ENCODE peak calls at places on chromosomes 13 and 19, in five cellular contexts. E, V, H, Y and W are unnamed samples. For H3K36me3, the result is how much of the 10 kb centered on the place peaks cover.

GRCh38 chr13:109784590-109785140 is 1.7 kb downstream of the IRS2 start:
- DNase-seq in H (peak), V (peak), E (peak), Y (peak), W (peak)

GRCh38 chr13:29805994-29806748 is 44.2 kb downstream of the UBL3 start:
- DNase-seq in V (no peak), H (no peak), E (no peak), Y (no peak), W (no peak)

GRCh38 chr19:33376423-33376822 is 2.9 kb downstream of the CEBPG start:
- DNase-seq in E (peak), Y (peak), H (no peak), V (peak), W (peak)

GRCh38 chr19:21468791-21469190 is 36.6 kb upstream of the ZNF429 start:
- DNase-seq in Y (no peak), H (no peak), E (peak), V (no peak), W (no peak)

GRCh38 chr19:18637644-18638630 is 1.1 kb downstream of the KLHL26 start:
- DNase-seq in E (no peak), V (no peak), H (no peak), Y (no peak), W (no peak)

GRCh38 chr19:38023661-38024574 is 116.9 kb downstream of the SIPA1L3 start:
- DNase-seq in E (no peak), V (no peak), Y (no peak), H (no peak), W (no peak)

GRCh38 chr19:6018786-6019185 is 40.8 kb upstream of the RANBP3 start:
- DNase-seq in Y (no peak), V (no peak), H (no peak), E (no peak), W (no peak)

GRCh38 chr19:18171605-18172327 is 1.8 kb upstream of the IFI30 start:
- DNase-seq in V (no peak), Y (no peak), H (no peak), E (peak), W (no peak)

GRCh38 chr13:37984357-37984756 is 114.8 kb upstream of the TRPC4 start:
- DNase-seq in V (no peak), H (no peak), Y (no peak), E (no peak), W (no peak)

GRCh38 chr19:35138305-35138799 is 272 bp upstream of the FXYD1 start:
- DNase-seq in H (peak), Y (peak), V (peak), E (no peak), W (no peak)

GRCh38 chr19:13985771-13986347 is 20.3 kb downstream of the RFX1 start:
- DNase-seq in V (no peak), E (no peak), H (no peak), Y (no peak), W (no peak)

GRCh38 chr19:23403024-23403423 is 7.8 kb upstream of the ZNF91 start:
- DNase-seq in Y (no peak), H (no peak), E (no peak), V (no peak), W (no peak)

GRCh38 chr19:9850235-9850959 is 15.3 kb downstream of the PIN1 start:
- DNase-seq in H (no peak), E (no peak), V (no peak), Y (no peak), W (no peak)

GRCh38 chr19:2041686-2042484 is 9.2 kb downstream of the MKNK2 start:
- DNase-seq in Y (peak), E (peak), V (peak), H (peak), W (no peak)

GRCh38 chr13:27988520-27988919 is at the start of gene URAD:
- DNase-seq in Y (no peak), H (no peak), V (no peak), E (no peak), W (no peak)

GRCh38 chr13:48590141-48590863 is 57.4 kb upstream of the RCBTB2 start:
- DNase-seq in Y (no peak), E (no peak), H (no peak), V (no peak), W (no peak)

GRCh38 chr19:20359933-20360720 is 193.1 kb downstream of the ZNF486 start:
- DNase-seq in E (no peak), H (no peak), Y (no peak), V (no peak), W (no peak)

GRCh38 chr19:31114585-31114984 is 234.7 kb downstream of the TSHZ3 start:
- DNase-seq in E (no peak), V (no peak), Y (no peak), H (no peak), W (no peak)

GRCh38 chr19:10797541-10798256 is 38.3 kb downstream of the TMED1 start:
- DNase-seq in Y (no peak), H (no peak), E (no peak), V (no peak), W (no peak)

GRCh38 chr13:77388944-77389616 is 62.2 kb upstream of the MYCBP2 start:
- DNase-seq in V (no peak), Y (no peak), E (no peak), H (no peak), W (no peak)

GRCh38 chr19:2609389-2610116 is 92.9 kb downstream of the GNG7 start:
- DNase-seq in Y (no peak), E (no peak), V (no peak), H (no peak), W (no peak)

GRCh38 chr19:47511681-47512080 is 3.2 kb downstream of the NAPA start:
- DNase-seq in H (peak), E (no peak), Y (no peak), V (peak), W (peak)

GRCh38 chr13:38213307-38213706 is 136.3 kb upstream of the UFM1 start:
- DNase-seq in Y (no peak), V (no peak), E (no peak), H (no peak), W (peak)

GRCh38 chr13:44842158-44842557 is 147.1 kb downstream of the NUFIP1 start:
- DNase-seq in H (no peak), E (no peak), V (no peak), Y (no peak), W (no peak)

GRCh38 chr13:49319555-49320350 is 72.0 kb downstream of the CDADC1 start:
- DNase-seq in H (no peak), V (no peak), Y (no peak), E (no peak), W (no peak)

GRCh38 chr19:33400856-33401682 is 27.6 kb downstream of the CEBPG start:
- DNase-seq in V (peak), Y (peak), E (no peak), H (no peak), W (no peak)

GRCh38 chr19:33953023-33953422 is 156.4 kb downstream of the KCTD15 start:
- DNase-seq in Y (no peak), V (no peak), H (no peak), E (no peak), W (no peak)

DNA sequence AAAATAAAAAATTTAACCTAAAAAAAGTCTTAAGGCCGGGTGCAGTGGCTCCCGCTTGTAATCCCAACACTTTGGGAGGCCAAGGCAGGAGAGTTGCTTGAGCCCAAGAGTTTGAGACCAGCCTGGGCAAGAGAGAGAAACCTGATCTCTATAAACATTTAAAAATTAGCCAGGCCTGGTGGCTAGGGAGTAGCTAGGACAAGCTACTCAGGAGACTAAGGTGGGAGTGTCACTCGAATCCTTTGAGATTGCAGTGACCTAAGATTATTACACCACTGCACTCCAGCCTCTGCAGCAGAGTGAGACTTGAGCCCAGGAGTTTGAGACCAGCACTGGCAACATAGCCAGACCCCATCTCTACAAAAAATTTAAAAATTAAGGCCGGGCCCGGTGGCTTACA is 1.1 kb downstream of the CCDC97 start:
- DNase-seq in V (no peak), E (no peak), H (no peak), Y (no peak), W (no peak)
- H3K36me3 ChIP-seq in V (under half), E (under half), H (under half), Y (under half), W (half or more)

GRCh38 chr19:46491975-46492682 is 3.5 kb downstream of the PNMA8B start:
- DNase-seq in E (peak), V (no peak), H (no peak), Y (no peak), W (no peak)
- H3K4me3 ChIP-seq in E (no peak), V (no peak), H (no peak), Y (no peak), W (no peak)

DNA sequence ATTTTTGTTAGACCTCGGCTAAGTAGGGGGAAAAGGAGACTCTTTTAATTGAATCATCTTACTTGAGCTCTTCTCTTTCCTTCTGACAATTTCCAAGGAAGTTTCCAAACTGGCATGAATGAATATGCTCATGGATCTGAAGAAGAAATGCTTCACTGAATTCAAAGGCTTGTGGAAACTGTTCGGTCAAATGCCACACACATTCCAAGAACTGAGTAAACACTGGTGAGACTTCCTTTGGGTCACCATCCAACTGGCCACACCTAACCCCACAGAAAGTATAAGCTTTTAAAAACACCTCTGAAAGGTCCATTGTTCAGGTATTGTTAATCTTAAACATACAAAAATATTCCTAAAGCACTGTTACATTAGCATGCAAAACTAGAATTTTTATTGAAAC is 33.6 kb downstream of the MTMR6 start:
- DNase-seq in Y (no peak), E (no peak), H (no peak), V (no peak), W (no peak)
- H3K36me3 ChIP-seq in Y (under half), E (under half), H (half or more), V (under half), W (under half)

GRCh38 chr13:51698352-51698751 is 105.6 kb downstream of the DHRS12 start:
- DNase-seq in H (no peak), E (no peak), Y (no peak), V (no peak), W (no peak)

GRCh38 chr13:51697855-51698254 is 106.1 kb downstream of the DHRS12 start:
- DNase-seq in Y (no peak), H (no peak), V (no peak), E (no peak), W (no peak)

DNA sequence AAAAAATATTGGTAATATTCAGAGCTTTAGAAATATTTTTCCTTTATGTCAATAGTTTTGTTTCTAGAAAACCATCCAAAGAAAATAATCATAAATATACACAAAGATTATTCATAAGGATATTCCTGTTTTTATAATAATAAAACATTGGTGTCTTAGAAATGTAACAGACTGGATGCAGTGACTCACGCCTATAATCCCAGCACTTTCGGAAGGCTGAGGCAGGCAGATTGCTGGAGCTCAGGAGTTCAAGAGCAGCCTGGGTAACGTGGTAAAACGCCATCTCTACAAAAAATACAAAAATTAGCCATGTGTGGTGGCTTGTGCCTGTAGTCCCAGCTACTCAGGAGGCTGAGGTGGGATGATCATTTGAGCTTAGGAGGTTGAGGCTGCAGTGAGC is 106.8 kb downstream of the DHRS12 start:
- DNase-seq in V (no peak), Y (no peak), E (no peak), H (no peak), W (peak)
- H3K4me3 ChIP-seq in V (no peak), Y (no peak), E (no peak), H (no peak), W (no peak)

DNA sequence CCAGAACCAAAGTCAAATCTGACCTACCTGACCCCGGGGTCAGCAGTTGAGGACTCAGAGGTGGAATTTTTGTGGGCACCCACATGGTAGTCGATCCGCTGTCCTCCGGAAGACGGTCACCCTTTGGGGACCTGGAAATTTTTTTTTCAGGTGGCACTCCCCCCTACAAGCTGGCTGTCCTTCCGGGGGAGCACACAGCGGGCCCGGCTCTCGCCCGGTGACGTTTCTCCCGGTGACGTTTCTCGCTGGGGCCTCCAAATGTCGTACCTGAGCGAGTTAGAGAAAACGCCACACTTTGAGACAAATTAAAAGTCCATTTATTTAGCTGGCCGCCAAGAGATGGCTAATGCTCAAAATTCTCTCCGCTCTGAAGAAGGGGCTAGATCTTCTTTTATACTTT is 48.8 kb downstream of the ZFP14 start:
- DNase-seq in Y (no peak), H (no peak), V (no peak), E (no peak), W (no peak)
- H3K36me3 ChIP-seq in Y (under half), H (under half), V (under half), E (under half), W (under half)

DNA sequence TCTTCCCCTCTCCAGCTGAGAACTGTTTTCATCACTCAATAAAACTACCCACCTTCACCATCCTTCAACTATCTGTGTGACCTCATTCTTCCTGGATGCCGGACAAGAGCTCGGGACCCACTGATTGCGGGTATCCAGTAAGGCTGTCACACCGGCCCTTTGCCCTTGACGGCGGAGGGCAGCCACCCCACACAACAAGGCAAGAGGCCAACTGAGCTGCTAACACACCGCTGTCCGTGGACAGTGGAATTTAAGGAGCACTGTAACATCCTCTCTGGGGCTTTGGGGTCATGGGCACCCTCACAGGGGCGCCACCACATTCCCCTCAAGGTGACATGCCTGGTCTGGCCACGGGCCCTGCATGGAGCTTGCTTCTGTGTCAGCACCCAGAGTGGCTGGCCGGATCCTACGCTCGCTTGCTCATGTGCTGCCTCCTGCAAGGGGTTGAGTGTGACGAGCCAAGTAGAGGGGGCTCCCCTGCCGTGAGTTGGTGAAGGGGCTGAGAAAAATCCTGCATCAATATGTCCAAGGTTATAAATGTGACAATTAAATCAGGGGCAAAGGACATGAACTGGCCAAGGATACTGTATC is 31.4 kb downstream of the LHFPL6 start:
- DNase-seq in Y (no peak), V (no peak), H (no peak), E (no peak), W (no peak)
- H3K4me3 ChIP-seq in Y (no peak), V (no peak), H (no peak), E (no peak), W (no peak)